ENCODE peak calls at places on chromosomes 1 and 21, in seven cellular contexts. One of them, this sample, is unnamed.

GRCh38 chr1:36248250-36248894 is 24.1 kb downstream of the THRAP3 start:
- DNase-seq in NCI-H1417: no peak
- DNase-seq in NCI-H460: peak
- DNase-seq in fibroblast of lung: peak
- DNase-seq in upper lobe of right lung: no peak
- DNase-seq in T-helper 1 cell: no peak
- DNase-seq in EH: peak
- DNase-seq in this sample: no peak

GRCh38 chr1:13590486-13590885 is 6.9 kb downstream of the PDPN start:
- DNase-seq in NCI-H1417: no peak
- DNase-seq in NCI-H460: no peak
- DNase-seq in fibroblast of lung: no peak
- DNase-seq in upper lobe of right lung: no peak
- DNase-seq in T-helper 1 cell: no peak
- DNase-seq in EH: no peak
- DNase-seq in this sample: no peak

GRCh38 chr1:158124034-158124433 is 56.7 kb upstream of the CD1D start:
- DNase-seq in NCI-H1417: no peak
- DNase-seq in NCI-H460: no peak
- DNase-seq in fibroblast of lung: peak
- DNase-seq in upper lobe of right lung: no peak
- DNase-seq in T-helper 1 cell: no peak
- DNase-seq in EH: no peak
- DNase-seq in this sample: no peak

GRCh38 chr1:116288201-116288598 is 84.8 kb upstream of the ATP1A1 start:
- DNase-seq in NCI-H1417: no peak
- DNase-seq in NCI-H460: no peak
- DNase-seq in fibroblast of lung: no peak
- DNase-seq in upper lobe of right lung: no peak
- DNase-seq in T-helper 1 cell: no peak
- DNase-seq in EH: no peak
- DNase-seq in this sample: no peak

GRCh38 chr1:76379506-76379905 is 305.0 kb downstream of the ST6GALNAC3 start:
- DNase-seq in NCI-H1417: peak
- DNase-seq in NCI-H460: no peak
- DNase-seq in fibroblast of lung: peak
- DNase-seq in upper lobe of right lung: no peak
- DNase-seq in T-helper 1 cell: no peak
- DNase-seq in EH: no peak
- DNase-seq in this sample: no peak

GRCh38 chr21:14972678-14973077 is 92.1 kb downstream of the NRIP1 start:
- DNase-seq in NCI-H1417: no peak
- DNase-seq in NCI-H460: no peak
- DNase-seq in fibroblast of lung: no peak
- DNase-seq in upper lobe of right lung: no peak
- DNase-seq in T-helper 1 cell: no peak
- DNase-seq in EH: no peak
- DNase-seq in this sample: no peak

GRCh38 chr1:186076006-186076405 is 299.0 kb downstream of the TPR start:
- DNase-seq in NCI-H1417: no peak
- DNase-seq in NCI-H460: no peak
- DNase-seq in fibroblast of lung: peak
- DNase-seq in upper lobe of right lung: no peak
- DNase-seq in T-helper 1 cell: no peak
- DNase-seq in EH: no peak
- DNase-seq in this sample: peak

GRCh38 chr1:240407407-240407806 is 204.5 kb downstream of the GREM2 start:
- DNase-seq in NCI-H1417: no peak
- DNase-seq in NCI-H460: no peak
- DNase-seq in fibroblast of lung: no peak
- DNase-seq in upper lobe of right lung: no peak
- DNase-seq in T-helper 1 cell: no peak
- DNase-seq in EH: no peak
- DNase-seq in this sample: no peak